ENCODE peak calls at places on chromosome 1, in five cellular contexts. One of them, this sample, is unnamed.

GRCh38 chr1:203306089-203306969 is 1.0 kb downstream of the BTG2 start:
- DNase-seq in glutamatergic neuron: no peak
- DNase-seq in C1 segment of cervical spinal cord: peak
- DNase-seq in K562: peak
- DNase-seq in effector memory CD8-positive, alpha-beta T cell: peak
- DNase-seq in this sample: peak

GRCh38 chr1:6245086-6245868 is 1.3 kb downstream of the HES3 start:
- DNase-seq in glutamatergic neuron: peak
- DNase-seq in C1 segment of cervical spinal cord: peak
- DNase-seq in K562: peak
- DNase-seq in effector memory CD8-positive, alpha-beta T cell: peak
- DNase-seq in this sample: peak

GRCh38 chr1:167720965-167721616 is 691 bp upstream of the MPZL1 start:
- DNase-seq in glutamatergic neuron: no peak
- DNase-seq in C1 segment of cervical spinal cord: peak
- DNase-seq in K562: no peak
- DNase-seq in effector memory CD8-positive, alpha-beta T cell: no peak
- DNase-seq in this sample: peak

GRCh38 chr1:36481771-36482723 is 666 bp downstream of the CSF3R start:
- DNase-seq in glutamatergic neuron: no peak
- DNase-seq in C1 segment of cervical spinal cord: no peak
- DNase-seq in K562: peak
- DNase-seq in effector memory CD8-positive, alpha-beta T cell: no peak
- DNase-seq in this sample: peak

GRCh38 chr1:231600461-231600976 is 26.1 kb upstream of the DISC1 start:
- DNase-seq in glutamatergic neuron: no peak
- DNase-seq in C1 segment of cervical spinal cord: no peak
- DNase-seq in K562: no peak
- DNase-seq in effector memory CD8-positive, alpha-beta T cell: no peak
- DNase-seq in this sample: no peak

GRCh38 chr1:31335007-31335406 is 37.9 kb downstream of the FABP3 start:
- DNase-seq in glutamatergic neuron: no peak
- DNase-seq in C1 segment of cervical spinal cord: no peak
- DNase-seq in K562: no peak
- DNase-seq in effector memory CD8-positive, alpha-beta T cell: no peak
- DNase-seq in this sample: peak

GRCh38 chr1:111510003-111510380 is 6.6 kb upstream of the ADORA3 start:
- DNase-seq in glutamatergic neuron: no peak
- DNase-seq in C1 segment of cervical spinal cord: peak
- DNase-seq in K562: no peak
- DNase-seq in effector memory CD8-positive, alpha-beta T cell: no peak
- DNase-seq in this sample: no peak

GRCh38 chr1:181057079-181057478 is 23.3 kb downstream of the MR1 start:
- DNase-seq in glutamatergic neuron: no peak
- DNase-seq in C1 segment of cervical spinal cord: no peak
- DNase-seq in K562: no peak
- DNase-seq in effector memory CD8-positive, alpha-beta T cell: no peak
- DNase-seq in this sample: no peak

GRCh38 chr1:197336571-197336970 is 68.5 kb downstream of the CRB1 start:
- DNase-seq in glutamatergic neuron: no peak
- DNase-seq in C1 segment of cervical spinal cord: no peak
- DNase-seq in K562: no peak
- DNase-seq in effector memory CD8-positive, alpha-beta T cell: no peak
- DNase-seq in this sample: no peak

GRCh38 chr1:221725683-221726330 is 16.1 kb downstream of the DUSP10 start:
- DNase-seq in glutamatergic neuron: no peak
- DNase-seq in C1 segment of cervical spinal cord: no peak
- DNase-seq in K562: no peak
- DNase-seq in effector memory CD8-positive, alpha-beta T cell: no peak
- DNase-seq in this sample: peak

GRCh38 chr1:117077267-117077666 is 17.1 kb downstream of the TTF2 start:
- DNase-seq in glutamatergic neuron: no peak
- DNase-seq in C1 segment of cervical spinal cord: no peak
- DNase-seq in K562: no peak
- DNase-seq in effector memory CD8-positive, alpha-beta T cell: no peak
- DNase-seq in this sample: no peak